ENCODE peak calls at places on chromosomes 5 and 9, in nine cellular contexts. N is OCI-LY7, X is SK-N-SH, G is HCT116, H is hepatocyte, V is GM23248, B is neural progenitor cell, F is PC-3, R is MM.1S. A is an unnamed sample.

GRCh38 chr9:132005896-132006295 is 73.8 kb downstream of the MED27 start:
- DNase-seq in V (peak; percentile 36), B (no peak), N (no peak), G (no peak), F (no peak), H (no peak), R (no peak), X (no peak), A (no peak)

GRCh38 chr5:42949348-42950090 is 90.6 kb downstream of the ANXA2R start:
- DNase-seq in X (peak; percentile 68), B (no peak), R (peak; percentile 95), G (no peak), N (peak; percentile 54), F (peak; percentile 93), V (peak; percentile 89), H (no peak), A (peak; percentile 50)

GRCh38 chr9:122158202-122158601 is 1.4 kb downstream of the NDUFA8 start:
- DNase-seq in H (peak; percentile 51), V (peak; percentile 64), N (peak; percentile 72), X (peak; percentile 60), R (peak; percentile 49), G (peak; percentile 70), F (peak; percentile 54), B (peak; percentile 55), A (peak; percentile 71)

GRCh38 chr5:178078197-178078995 is 34.9 kb upstream of the N4BP3 start:
- DNase-seq in N (no peak), R (no peak), X (no peak), F (peak; percentile 98), V (peak; percentile 97), G (no peak), H (no peak), B (no peak), A (no peak)

GRCh38 chr5:175133185-175133584 is 310.8 kb downstream of the DRD1 start:
- DNase-seq in X (no peak), N (no peak), H (peak; percentile 12), B (peak; percentile 15), G (no peak), R (no peak), F (no peak), V (no peak), A (peak; percentile 13)

GRCh38 chr5:1709186-1709803 is 90.3 kb downstream of the MRPL36 start:
- DNase-seq in F (no peak), B (peak; percentile 28), V (no peak), X (no peak), R (no peak), N (peak; percentile 61), G (no peak), H (peak; percentile 37), A (peak; percentile 41)

GRCh38 chr5:73327908-73328455 is 120.6 kb downstream of the FOXD1 start:
- DNase-seq in X (no peak), V (peak; percentile 73), N (no peak), G (peak; percentile 56), B (no peak), R (no peak), F (peak; percentile 78), H (no peak), A (no peak)

GRCh38 chr5:12141496-12141895 is 237.2 kb upstream of the CTNND2 start:
- DNase-seq in N (no peak), B (no peak), V (no peak), F (peak; percentile 60), H (no peak), R (no peak), X (no peak), G (no peak), A (no peak)

GRCh38 chr9:15498246-15499018 is 12.3 kb downstream of the PSIP1 start:
- DNase-seq in B (no peak), H (no peak), X (no peak), R (no peak), F (no peak), N (no peak), G (no peak), V (no peak), A (peak; percentile 28)

GRCh38 chr5:96736937-96737336 is 70.8 kb downstream of the ERAP1 start:
- DNase-seq in F (no peak), X (no peak), G (no peak), H (no peak), N (no peak), B (no peak), V (no peak), R (no peak), A (no peak)

GRCh38 chr9:121857941-121858340 is 206.5 kb downstream of the DAB2IP start:
- DNase-seq in G (no peak), X (no peak), V (no peak), N (no peak), H (no peak), F (no peak), R (no peak), B (no peak), A (no peak)

GRCh38 chr5:95730011-95730700 is 980 bp upstream of the RHOBTB3 start:
- DNase-seq in N (no peak), H (no peak), B (no peak), X (no peak), V (peak; percentile 43), R (no peak), G (no peak), F (no peak), A (no peak)

GRCh38 chr5:1824903-1825841 is 24.0 kb downstream of the NDUFS6 start:
- DNase-seq in N (no peak), R (no peak), X (no peak), G (no peak), H (no peak), V (no peak), F (no peak), B (no peak), A (no peak)

GRCh38 chr5:78787763-78788162 is 139.2 kb upstream of the LHFPL2 start:
- DNase-seq in G (no peak), B (no peak), H (no peak), V (no peak), F (no peak), N (no peak), X (no peak), R (no peak), A (no peak)

GRCh38 chr5:65819215-65819904 is 97.4 kb downstream of the NLN start:
- DNase-seq in N (no peak), G (no peak), B (no peak), V (no peak), H (no peak), X (no peak), R (no peak), F (no peak), A (no peak)

DNA sequence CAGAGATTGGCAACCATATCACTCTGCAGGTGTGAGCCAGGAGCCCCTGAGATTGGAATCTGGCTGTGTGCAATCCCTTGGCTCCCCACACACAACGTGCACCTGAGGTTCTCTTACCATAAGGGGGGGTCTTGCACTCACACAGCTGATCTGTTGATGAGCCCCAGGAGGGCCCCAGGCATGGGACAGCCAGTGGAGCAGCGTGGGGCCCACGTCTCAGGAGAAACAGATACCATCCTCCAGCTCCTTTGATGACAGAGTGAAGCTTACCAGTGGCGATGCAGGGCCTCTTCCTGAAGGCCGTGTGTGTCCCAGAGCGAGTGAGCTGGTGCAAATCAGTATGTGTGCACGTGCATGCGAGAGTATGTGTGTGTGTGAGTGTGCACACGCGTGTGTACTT is 287.4 kb downstream of the IRX1 start:
- DNase-seq in B (no peak), H (no peak), F (no peak), G (no peak), X (no peak), V (no peak), R (no peak), N (no peak), A (no peak)
- H3K4me2 ChIP-seq in B (no peak overlapping the region), H (no peak overlapping the region), F (no peak overlapping the region), G (no peak overlapping the region), X (no peak overlapping the region), V (no peak overlapping the region), R (no peak overlapping the region), N (no peak overlapping the region), A (no peak overlapping the region)

DNA sequence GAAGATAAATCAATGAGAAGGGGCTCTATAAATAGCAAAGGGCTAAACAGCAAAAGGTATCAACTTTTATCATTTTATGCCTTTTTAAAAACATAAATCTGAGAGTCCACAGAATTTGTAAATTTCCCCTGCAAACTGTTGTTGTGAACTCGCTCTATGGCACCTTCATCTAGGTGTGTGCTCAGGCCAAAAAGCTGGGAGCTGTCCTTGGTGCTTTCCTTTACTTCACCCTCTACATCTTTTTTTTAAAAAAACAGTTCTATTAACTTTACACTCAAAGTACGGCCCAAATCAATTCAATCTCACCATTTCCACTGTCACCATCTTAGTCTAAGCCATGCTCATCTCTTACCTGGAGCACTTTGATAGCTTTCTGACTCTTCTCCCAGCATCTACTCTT is 108.2 kb upstream of the GPR151 start:
- DNase-seq in R (no peak), B (peak; percentile 29), N (no peak), X (no peak), G (no peak), F (peak; percentile 10), H (peak; percentile 27), V (no peak), A (peak; percentile 59)
- TF ChIP-seq EZH2phosphoT487 in R (no peak), B (no peak), N (no peak), X (no peak), G (no peak), F (no peak), H (no peak), V (no peak), A (no peak)

GRCh38 chr9:96484521-96484931 is 34.6 kb downstream of the HABP4 start:
- DNase-seq in H (no peak), R (peak; percentile 33), G (no peak), N (peak; percentile 66), V (peak; percentile 35), F (no peak), X (no peak), B (no peak), A (no peak)

GRCh38 chr9:96486351-96487029 is 36.5 kb downstream of the HABP4 start:
- DNase-seq in R (no peak), V (peak; percentile 92), F (peak; percentile 11), X (peak; percentile 65), G (no peak), B (no peak), H (peak; percentile 25), N (no peak), A (no peak)

GRCh38 chr9:96483733-96484240 is 33.8 kb downstream of the HABP4 start:
- DNase-seq in R (no peak), X (no peak), G (no peak), B (no peak), V (no peak), F (no peak), H (no peak), N (no peak), A (no peak)

GRCh38 chr9:96487030-96487396 is 37.0 kb downstream of the HABP4 start:
- DNase-seq in F (no peak), H (no peak), X (no peak), B (no peak), R (no peak), G (no peak), V (no peak), N (no peak), A (no peak)

DNA sequence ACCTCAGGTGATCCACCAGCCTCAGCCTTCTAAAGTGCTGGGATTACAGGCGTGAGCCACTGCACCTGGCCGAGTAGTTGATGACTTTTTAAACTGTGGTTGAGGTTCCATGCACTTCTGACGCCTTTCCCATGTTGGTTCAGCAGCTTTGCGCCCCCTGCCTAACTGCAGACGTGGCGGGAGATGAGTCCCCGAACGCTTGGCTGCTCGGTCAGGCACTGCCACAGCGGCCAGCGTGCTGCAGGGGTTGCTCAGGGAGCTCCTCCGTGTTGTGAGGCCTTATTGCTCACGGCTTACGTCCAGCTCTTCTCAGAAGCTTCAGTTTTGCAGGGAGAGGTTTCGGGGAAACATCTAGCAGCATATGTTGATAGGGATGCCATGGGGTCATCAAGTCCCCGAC is 35.3 kb downstream of the HABP4 start:
- DNase-seq in B (no peak), R (no peak), N (no peak), H (no peak), V (no peak), G (no peak), F (no peak), X (no peak), A (no peak)
- H3K4me2 ChIP-seq in B (no peak overlapping the region), R (no peak overlapping the region), N (no peak overlapping the region), H (no peak overlapping the region), V (no peak overlapping the region), G (no peak overlapping the region), F (no peak overlapping the region), X (no peak overlapping the region), A (no peak overlapping the region)

GRCh38 chr5:74441616-74442015 is 198.9 kb downstream of the ENC1 start:
- DNase-seq in V (no peak), G (no peak), F (no peak), H (no peak), R (no peak), N (no peak), B (no peak), X (peak; percentile 19), A (no peak)
- TF ChIP-seq EZH2phosphoT487 in V (no peak), G (no peak), F (no peak), H (no peak), R (no peak), N (no peak), B (no peak), X (no peak), A (no peak)